ENCODE peak calls at places on chromosomes 7 and 10, in seven cellular contexts. One of them, this sample, is unnamed.

GRCh38 chr7:46630031-46630430 is 709.0 kb upstream of the IGFBP3 start:
- DNase-seq in SJSA1: no peak
- DNase-seq in posterior cingulate gyrus: no peak
- DNase-seq in skeletal muscle cell: peak; percentile 78
- DNase-seq in HEK293T: no peak
- DNase-seq in stimulated activated CD4-positive, alpha-beta T cell treated with anti-CD3 and anti-CD28 coated beads, Interleukin-15, amount 100 ng/mL, for 1 hour: no peak
- DNase-seq in IMR-90: peak; percentile 84
- DNase-seq in this sample: peak; percentile 80

GRCh38 chr7:90180011-90180585 is 25.8 kb downstream of the STEAP1 start:
- DNase-seq in SJSA1: no peak
- DNase-seq in posterior cingulate gyrus: no peak
- DNase-seq in skeletal muscle cell: peak; percentile 53
- DNase-seq in HEK293T: no peak
- DNase-seq in stimulated activated CD4-positive, alpha-beta T cell treated with anti-CD3 and anti-CD28 coated beads, Interleukin-15, amount 100 ng/mL, for 1 hour: no peak
- DNase-seq in IMR-90: peak; percentile 16
- DNase-seq in this sample: peak; percentile 46

GRCh38 chr10:120475844-120476791 is 19.1 kb downstream of the PLPP4 start:
- DNase-seq in SJSA1: no peak
- DNase-seq in posterior cingulate gyrus: no peak
- DNase-seq in skeletal muscle cell: no peak
- DNase-seq in HEK293T: no peak
- DNase-seq in stimulated activated CD4-positive, alpha-beta T cell treated with anti-CD3 and anti-CD28 coated beads, Interleukin-15, amount 100 ng/mL, for 1 hour: no peak
- DNase-seq in IMR-90: no peak
- DNase-seq in this sample: no peak

GRCh38 chr7:43077732-43078391 is 34.6 kb upstream of the HECW1 start:
- DNase-seq in SJSA1: peak; percentile 47
- DNase-seq in posterior cingulate gyrus: no peak
- DNase-seq in skeletal muscle cell: no peak
- DNase-seq in HEK293T: no peak
- DNase-seq in stimulated activated CD4-positive, alpha-beta T cell treated with anti-CD3 and anti-CD28 coated beads, Interleukin-15, amount 100 ng/mL, for 1 hour: no peak
- DNase-seq in IMR-90: peak; percentile 18
- DNase-seq in this sample: peak; percentile 24

GRCh38 chr10:77493851-77494788 is 143.5 kb downstream of the KCNMA1 start:
- DNase-seq in SJSA1: peak; percentile 65
- DNase-seq in posterior cingulate gyrus: no peak
- DNase-seq in skeletal muscle cell: no peak
- DNase-seq in HEK293T: peak; percentile 37
- DNase-seq in stimulated activated CD4-positive, alpha-beta T cell treated with anti-CD3 and anti-CD28 coated beads, Interleukin-15, amount 100 ng/mL, for 1 hour: no peak
- DNase-seq in IMR-90: peak; percentile 54
- DNase-seq in this sample: peak; percentile 60

GRCh38 chr7:130492519-130493274 is 812 bp downstream of the MEST start:
- DNase-seq in SJSA1: no peak
- DNase-seq in posterior cingulate gyrus: no peak
- DNase-seq in skeletal muscle cell: no peak
- DNase-seq in HEK293T: no peak
- DNase-seq in stimulated activated CD4-positive, alpha-beta T cell treated with anti-CD3 and anti-CD28 coated beads, Interleukin-15, amount 100 ng/mL, for 1 hour: no peak
- DNase-seq in IMR-90: no peak
- DNase-seq in this sample: peak; percentile 37

GRCh38 chr10:44102726-44103255 is 282.1 kb downstream of the CXCL12 start:
- DNase-seq in SJSA1: no peak
- DNase-seq in posterior cingulate gyrus: no peak
- DNase-seq in skeletal muscle cell: no peak
- DNase-seq in HEK293T: no peak
- DNase-seq in stimulated activated CD4-positive, alpha-beta T cell treated with anti-CD3 and anti-CD28 coated beads, Interleukin-15, amount 100 ng/mL, for 1 hour: no peak
- DNase-seq in IMR-90: no peak
- DNase-seq in this sample: no peak

GRCh38 chr7:119515214-119515613 is 757.8 kb upstream of the KCND2 start:
- DNase-seq in SJSA1: no peak
- DNase-seq in posterior cingulate gyrus: no peak
- DNase-seq in skeletal muscle cell: no peak
- DNase-seq in HEK293T: no peak
- DNase-seq in stimulated activated CD4-positive, alpha-beta T cell treated with anti-CD3 and anti-CD28 coated beads, Interleukin-15, amount 100 ng/mL, for 1 hour: no peak
- DNase-seq in IMR-90: no peak
- DNase-seq in this sample: no peak

GRCh38 chr10:97138174-97138573 is 47.6 kb downstream of the SLIT1 start:
- DNase-seq in SJSA1: no peak
- DNase-seq in posterior cingulate gyrus: no peak
- DNase-seq in skeletal muscle cell: no peak
- DNase-seq in HEK293T: peak; percentile 42
- DNase-seq in stimulated activated CD4-positive, alpha-beta T cell treated with anti-CD3 and anti-CD28 coated beads, Interleukin-15, amount 100 ng/mL, for 1 hour: no peak
- DNase-seq in IMR-90: no peak
- DNase-seq in this sample: no peak

GRCh38 chr10:71207578-71207977 is 4.8 kb upstream of the UNC5B start:
- DNase-seq in SJSA1: no peak
- DNase-seq in posterior cingulate gyrus: no peak
- DNase-seq in skeletal muscle cell: no peak
- DNase-seq in HEK293T: no peak
- DNase-seq in stimulated activated CD4-positive, alpha-beta T cell treated with anti-CD3 and anti-CD28 coated beads, Interleukin-15, amount 100 ng/mL, for 1 hour: no peak
- DNase-seq in IMR-90: no peak
- DNase-seq in this sample: no peak

GRCh38 chr7:145884716-145885514 is 231.7 kb upstream of the CNTNAP2 start:
- DNase-seq in SJSA1: no peak
- DNase-seq in posterior cingulate gyrus: no peak
- DNase-seq in skeletal muscle cell: no peak
- DNase-seq in HEK293T: no peak
- DNase-seq in stimulated activated CD4-positive, alpha-beta T cell treated with anti-CD3 and anti-CD28 coated beads, Interleukin-15, amount 100 ng/mL, for 1 hour: no peak
- DNase-seq in IMR-90: no peak
- DNase-seq in this sample: no peak

GRCh38 chr10:30812018-30812851 is 182.7 kb upstream of the LYZL2 start:
- DNase-seq in SJSA1: peak; percentile 56
- DNase-seq in posterior cingulate gyrus: no peak
- DNase-seq in skeletal muscle cell: peak; percentile 83
- DNase-seq in HEK293T: no peak
- DNase-seq in stimulated activated CD4-positive, alpha-beta T cell treated with anti-CD3 and anti-CD28 coated beads, Interleukin-15, amount 100 ng/mL, for 1 hour: no peak
- DNase-seq in IMR-90: peak; percentile 95
- DNase-seq in this sample: peak; percentile 87

GRCh38 chr7:55124989-55125875 is 106.4 kb downstream of the EGFR start:
- DNase-seq in SJSA1: no peak
- DNase-seq in posterior cingulate gyrus: no peak
- DNase-seq in skeletal muscle cell: no peak
- DNase-seq in HEK293T: no peak
- DNase-seq in stimulated activated CD4-positive, alpha-beta T cell treated with anti-CD3 and anti-CD28 coated beads, Interleukin-15, amount 100 ng/mL, for 1 hour: no peak
- DNase-seq in IMR-90: no peak
- DNase-seq in this sample: no peak

GRCh38 chr10:8677642-8678041 is 623.2 kb downstream of the GATA3 start:
- DNase-seq in SJSA1: no peak
- DNase-seq in posterior cingulate gyrus: no peak
- DNase-seq in skeletal muscle cell: no peak
- DNase-seq in HEK293T: no peak
- DNase-seq in stimulated activated CD4-positive, alpha-beta T cell treated with anti-CD3 and anti-CD28 coated beads, Interleukin-15, amount 100 ng/mL, for 1 hour: no peak
- DNase-seq in IMR-90: no peak
- DNase-seq in this sample: no peak

GRCh38 chr10:67086324-67087139 is 160.7 kb downstream of the LRRTM3 start:
- DNase-seq in SJSA1: no peak
- DNase-seq in posterior cingulate gyrus: no peak
- DNase-seq in skeletal muscle cell: no peak
- DNase-seq in HEK293T: no peak
- DNase-seq in stimulated activated CD4-positive, alpha-beta T cell treated with anti-CD3 and anti-CD28 coated beads, Interleukin-15, amount 100 ng/mL, for 1 hour: no peak
- DNase-seq in IMR-90: no peak
- DNase-seq in this sample: no peak

GRCh38 chr10:124329941-124330340 is 88.8 kb downstream of the OAT start:
- DNase-seq in SJSA1: peak; percentile 13
- DNase-seq in posterior cingulate gyrus: no peak
- DNase-seq in skeletal muscle cell: no peak
- DNase-seq in HEK293T: no peak
- DNase-seq in stimulated activated CD4-positive, alpha-beta T cell treated with anti-CD3 and anti-CD28 coated beads, Interleukin-15, amount 100 ng/mL, for 1 hour: no peak
- DNase-seq in IMR-90: no peak
- DNase-seq in this sample: no peak

GRCh38 chr7:70720191-70720873 is 411.6 kb upstream of the GALNT17 start:
- DNase-seq in SJSA1: no peak
- DNase-seq in posterior cingulate gyrus: no peak
- DNase-seq in skeletal muscle cell: no peak
- DNase-seq in HEK293T: no peak
- DNase-seq in stimulated activated CD4-positive, alpha-beta T cell treated with anti-CD3 and anti-CD28 coated beads, Interleukin-15, amount 100 ng/mL, for 1 hour: no peak
- DNase-seq in IMR-90: no peak
- DNase-seq in this sample: no peak

GRCh38 chr10:66183028-66183427 is 742.8 kb upstream of the LRRTM3 start:
- DNase-seq in SJSA1: no peak
- DNase-seq in posterior cingulate gyrus: no peak
- DNase-seq in skeletal muscle cell: no peak
- DNase-seq in HEK293T: no peak
- DNase-seq in stimulated activated CD4-positive, alpha-beta T cell treated with anti-CD3 and anti-CD28 coated beads, Interleukin-15, amount 100 ng/mL, for 1 hour: no peak
- DNase-seq in IMR-90: no peak
- DNase-seq in this sample: no peak

GRCh38 chr7:139995034-139995915 is 67.5 kb downstream of the PARP12 start:
- DNase-seq in SJSA1: no peak
- DNase-seq in posterior cingulate gyrus: peak; percentile 80
- DNase-seq in skeletal muscle cell: no peak
- DNase-seq in HEK293T: no peak
- DNase-seq in stimulated activated CD4-positive, alpha-beta T cell treated with anti-CD3 and anti-CD28 coated beads, Interleukin-15, amount 100 ng/mL, for 1 hour: no peak
- DNase-seq in IMR-90: peak; percentile 87
- DNase-seq in this sample: peak; percentile 9